ENCODE peak calls at places on chromosome 9, in five cellular contexts. F, R, U, Q and P are unnamed samples.

GRCh38 chr9:93669116-93669957 is 93.0 kb downstream of the PHF2 start:
- DNase-seq in U (no peak), F (no peak), R (peak; percentile 39), Q (no peak), P (no peak)

GRCh38 chr9:94805585-94805984 is 79.1 kb downstream of the AOPEP start:
- DNase-seq in U (no peak), R (no peak), F (no peak), Q (peak; percentile 35), P (peak; percentile 33)

GRCh38 chr9:26271495-26272122 is 593.4 kb upstream of the TUSC1 start:
- DNase-seq in F (peak; percentile 5), U (no peak), Q (no peak), R (no peak), P (no peak)

GRCh38 chr9:108671794-108672193 is 184.0 kb downstream of the ACTL7B start:
- DNase-seq in R (no peak), F (no peak), Q (no peak), U (no peak), P (no peak)

GRCh38 chr9:32725066-32725860 is 58.1 kb upstream of the TMEM215 start:
- DNase-seq in R (no peak), Q (no peak), U (no peak), F (no peak), P (no peak)

GRCh38 chr9:109843651-109844050 is 63.7 kb downstream of the PALM2AKAP2 start:
- DNase-seq in R (no peak), U (no peak), F (no peak), Q (no peak), P (no peak)

GRCh38 chr9:100216178-100216787 is 117.2 kb downstream of the INVS start:
- DNase-seq in Q (peak; percentile 27), U (peak; percentile 16), F (peak; percentile 52), R (peak; percentile 87), P (peak; percentile 28)

GRCh38 chr9:20078246-20078645 is 289.4 kb upstream of the SLC24A2 start:
- DNase-seq in F (no peak), U (no peak), Q (no peak), R (no peak), P (no peak)

GRCh38 chr9:94554439-94555331 is at the start of gene PCAT7:
- DNase-seq in R (peak; percentile 80), Q (peak; percentile 56), F (peak; percentile 88), U (peak; percentile 84), P (peak; percentile 74)

GRCh38 chr9:96651626-96652025 is 3.5 kb downstream of the PRXL2C start:
- DNase-seq in F (peak; percentile 29), R (no peak), U (no peak), Q (peak; percentile 48), P (no peak)

GRCh38 chr9:108271236-108271635 is 584.5 kb downstream of the ACTL7B start:
- DNase-seq in U (no peak), R (no peak), F (no peak), Q (no peak), P (no peak)

GRCh38 chr9:95003694-95004451 is 277.4 kb downstream of the AOPEP start:
- DNase-seq in F (peak; percentile 62), Q (peak; percentile 80), U (peak; percentile 36), R (no peak), P (no peak)

GRCh38 chr9:69276775-69277174 is 48.2 kb upstream of the ENTREP1 start:
- DNase-seq in R (no peak), F (no peak), U (no peak), Q (no peak), P (no peak)

GRCh38 chr9:96413312-96414221 is 4.6 kb downstream of the ZNF367 start:
- DNase-seq in R (no peak), Q (no peak), F (peak; percentile 37), U (no peak), P (no peak)

GRCh38 chr9:94002316-94003140 is 47.4 kb upstream of the BARX1 start:
- DNase-seq in U (peak; percentile 61), Q (peak; percentile 46), F (peak; percentile 71), R (peak; percentile 75), P (no peak)

GRCh38 chr9:27436234-27436633 is 87.9 kb upstream of the IFNK start:
- DNase-seq in F (peak; percentile 81), Q (no peak), R (no peak), U (peak; percentile 95), P (no peak)

GRCh38 chr9:69867081-69867814 is 46.6 kb downstream of the CFAP95 start:
- DNase-seq in Q (no peak), U (no peak), F (no peak), R (no peak), P (no peak)

DNA sequence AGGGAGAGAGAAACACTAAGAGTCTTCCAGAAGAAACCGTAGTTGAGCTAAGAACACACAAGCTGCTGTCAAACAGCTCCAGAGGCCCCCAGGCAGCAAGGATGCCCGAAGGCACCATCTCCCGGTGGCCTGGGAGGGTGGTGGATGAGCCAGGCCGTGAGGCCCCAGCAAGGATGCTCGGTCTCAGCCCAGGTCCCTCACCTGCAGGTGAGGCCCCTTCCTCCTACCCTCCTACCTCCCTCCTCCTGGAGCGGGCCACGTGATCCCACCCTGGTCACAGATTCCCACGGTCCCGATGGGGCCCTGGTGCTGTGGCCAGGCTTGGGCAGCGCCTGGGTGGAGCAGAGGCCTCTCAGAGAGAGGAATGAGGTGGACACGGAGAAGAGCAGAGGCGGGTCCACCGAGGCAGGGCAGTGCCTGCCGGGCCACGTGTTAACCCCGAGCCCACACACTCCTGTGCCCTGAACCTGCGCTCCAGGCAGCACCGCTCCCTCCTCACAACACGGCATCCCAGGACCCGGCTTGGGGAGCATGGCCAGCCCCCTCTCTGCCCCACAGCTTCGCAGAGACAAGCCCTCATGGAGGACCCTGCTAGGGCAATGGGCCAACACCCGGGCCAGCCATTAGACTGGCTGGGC is 95.4 kb upstream of the SARDH start:
- DNase-seq in Q (no peak), F (no peak), U (no peak), R (no peak), P (no peak)
- TF ChIP-seq JUND in Q (no peak), F (no peak), U (no peak), R (no peak), P (no peak)

GRCh38 chr9:74573792-74574191 is 76.7 kb downstream of the RORB start:
- DNase-seq in R (no peak), U (no peak), F (no peak), Q (no peak), P (no peak)

DNA sequence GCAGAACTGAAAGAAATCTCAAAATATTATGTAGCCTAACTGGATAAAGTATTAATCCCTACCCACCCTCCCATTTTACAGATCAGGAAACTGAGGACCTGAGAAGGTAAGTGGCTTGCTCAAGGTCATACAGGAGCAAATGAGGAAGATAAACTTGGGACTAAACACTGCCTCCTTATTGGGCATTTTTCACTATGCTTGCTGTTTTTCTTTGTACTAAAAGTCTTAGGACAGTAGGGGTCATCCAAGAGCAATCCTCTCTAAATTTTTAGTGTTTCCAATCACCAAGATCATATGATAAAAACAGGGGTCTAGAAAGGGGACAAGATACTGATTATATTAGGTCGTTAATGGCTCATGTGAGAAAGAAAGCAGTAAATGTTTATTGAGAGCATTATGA is 80.8 kb downstream of the RORB start:
- DNase-seq in R (no peak), U (peak; percentile 9), Q (no peak), F (peak; percentile 20), P (peak; percentile 1)
- TF ChIP-seq JUND in R (no peak), U (no peak), Q (no peak), F (no peak), P (no peak)

GRCh38 chr9:136135326-136136126 is 16.9 kb upstream of the TMEM250 start:
- DNase-seq in Q (peak; percentile 55), F (no peak), R (no peak), U (no peak), P (no peak)
- TF ChIP-seq JUND in Q (no peak), F (no peak), R (no peak), U (no peak), P (no peak)

DNA sequence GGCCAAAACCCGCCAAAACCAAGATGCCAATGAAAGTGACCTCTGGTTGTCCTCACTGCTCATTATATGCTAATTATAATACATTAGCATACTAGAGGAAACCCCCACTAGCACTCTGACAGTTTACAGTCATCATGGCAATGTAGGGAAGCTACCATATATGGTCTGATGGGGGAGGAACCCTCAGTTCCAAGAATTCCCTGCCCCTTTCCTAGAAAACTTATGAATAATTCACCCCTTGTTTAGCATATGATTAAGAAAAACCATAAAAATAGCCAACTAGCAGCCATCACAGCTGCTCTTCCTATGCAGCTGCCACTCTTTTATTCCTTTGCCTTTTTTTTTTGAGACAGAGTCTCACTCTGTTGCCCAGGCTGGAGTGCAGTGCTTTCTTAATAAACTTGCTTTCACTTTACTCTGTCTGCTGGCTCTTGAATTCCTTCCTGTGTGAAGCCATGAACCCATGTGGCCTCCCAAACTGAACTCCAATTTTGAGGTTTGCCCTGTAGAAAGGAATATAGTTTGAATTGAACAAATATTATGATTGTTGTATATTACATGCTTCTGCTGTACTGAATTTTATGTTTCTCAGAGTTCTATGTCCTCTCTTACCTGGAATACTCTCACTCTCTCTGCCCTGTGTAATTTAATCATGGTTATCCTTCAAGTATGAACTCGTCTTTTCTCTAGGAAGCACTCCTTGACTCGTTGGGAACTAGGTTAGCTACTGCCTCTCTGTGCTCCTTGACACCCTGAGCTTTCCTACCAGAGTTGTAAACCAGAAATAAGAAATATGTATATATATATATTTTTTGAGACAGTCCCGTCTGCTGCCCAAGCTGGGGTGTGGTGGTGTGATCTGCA is 59.8 kb downstream of the KIAA1958 start:
- DNase-seq in U (no peak), Q (no peak), R (no peak), F (peak; percentile 73), P (no peak)
- TF ChIP-seq JUND in U (no peak), Q (no peak), R (no peak), F (no peak), P (no peak)